ENCODE peak calls at places on chromosomes 5 and 9, in four cellular contexts. A is spleen, U is lower leg skin, B is foreskin keratinocyte. G is an unnamed sample.

GRCh38 chr5:89337-90286 is 2.4 kb upstream of the PLEKHG4B start:
- DNase-seq in A (no peak), U (peak), B (no peak), G (peak)

GRCh38 chr5:2266668-2267240 is 384.0 kb upstream of the IRX4 start:
- DNase-seq in A (no peak), U (peak), B (no peak), G (no peak)

GRCh38 chr9:4137755-4138154 is 162.1 kb downstream of the GLIS3 start:
- DNase-seq in A (no peak), U (no peak), B (peak), G (no peak)

GRCh38 chr5:91280942-91281269 is 102.2 kb downstream of the ARRDC3 start:
- DNase-seq in A (no peak), U (no peak), B (no peak), G (no peak)

GRCh38 chr5:135246923-135247795 is 151.9 kb downstream of the MACROH2A1 start:
- DNase-seq in A (peak), U (peak), B (peak), G (no peak)

GRCh38 chr5:14263700-14264099 is 120.6 kb downstream of the TRIO start:
- DNase-seq in A (no peak), U (no peak), B (peak), G (no peak)

GRCh38 chr9:129021091-129021490 is 7.0 kb downstream of the SH3GLB2 start:
- DNase-seq in A (peak), U (no peak), B (no peak), G (no peak)

GRCh38 chr9:135989722-135990467 is 28.7 kb upstream of the UBAC1 start:
- DNase-seq in A (peak), U (no peak), B (no peak), G (no peak)

GRCh38 chr9:137136261-137136925 is 2.6 kb upstream of the GRIN1 start:
- DNase-seq in A (no peak), U (no peak), B (no peak), G (no peak)

GRCh38 chr5:113776832-113777525 is 263.5 kb downstream of the YTHDC2 start:
- DNase-seq in A (no peak), U (no peak), B (no peak), G (no peak)

GRCh38 chr5:149938272-149938671 is 6.3 kb downstream of the PDE6A start:
- DNase-seq in A (no peak), U (no peak), B (peak), G (no peak)

GRCh38 chr9:76562511-76562911 is 103.5 kb downstream of the GCNT1 start:
- DNase-seq in A (no peak), U (no peak), B (no peak), G (no peak)

GRCh38 chr5:113025596-113025995 is 49.0 kb downstream of the DCP2 start:
- DNase-seq in A (no peak), U (no peak), B (no peak), G (no peak)

GRCh38 chr9:132478353-132478752 is 68.3 kb downstream of the CFAP77 start:
- DNase-seq in A (no peak), U (no peak), B (no peak), G (no peak)

GRCh38 chr9:117103711-117104110 is 311.1 kb downstream of the ASTN2 start:
- DNase-seq in A (no peak), U (no peak), B (no peak), G (no peak)

GRCh38 chr5:160467555-160468418 is 46.1 kb downstream of the PTTG1 start:
- DNase-seq in A (peak), U (peak), B (peak), G (peak)

GRCh38 chr9:121222524-121223171 is 21.0 kb upstream of the RAB14 start:
- DNase-seq in A (no peak), U (no peak), B (no peak), G (no peak)

GRCh38 chr5:31066655-31067328 is 126.7 kb upstream of the CDH6 start:
- DNase-seq in A (no peak), U (no peak), B (no peak), G (no peak)

GRCh38 chr5:44862808-44863207 is 54.1 kb downstream of the MRPS30 start:
- DNase-seq in A (no peak), U (no peak), B (no peak), G (no peak)

GRCh38 chr9:98124637-98125426 is 5.8 kb upstream of the TRIM14 start:
- DNase-seq in A (no peak), U (no peak), B (no peak), G (no peak)

GRCh38 chr5:91028518-91028956 is 354.6 kb downstream of the ARRDC3 start:
- DNase-seq in A (no peak), U (no peak), B (no peak), G (no peak)

GRCh38 chr9:114307323-114308250 is 15.3 kb upstream of the ORM1 start:
- DNase-seq in A (peak), U (peak), B (no peak), G (no peak)

GRCh38 chr9:109256381-109256780 is 64.5 kb downstream of the EPB41L4B start:
- DNase-seq in A (no peak), U (no peak), B (no peak), G (no peak)

GRCh38 chr5:59559323-59559722 is 334.2 kb downstream of the PDE4D start:
- DNase-seq in A (no peak), U (no peak), B (no peak), G (no peak)

GRCh38 chr9:111944467-111944866 is 47.9 kb downstream of the UGCG start:
- DNase-seq in A (no peak), U (no peak), B (no peak), G (no peak)

GRCh38 chr5:76689321-76690026 is 26.5 kb upstream of the F2R start:
- DNase-seq in A (no peak), U (no peak), B (peak), G (no peak)

GRCh38 chr9:121292051-121292450 is 24.1 kb downstream of the GSN start:
- DNase-seq in A (no peak), U (peak), B (no peak), G (no peak)

GRCh38 chr5:116546033-116546742 is 28.4 kb downstream of the SEMA6A start:
- DNase-seq in A (no peak), U (no peak), B (no peak), G (no peak)

GRCh38 chr9:74742792-74743389 is 144.8 kb downstream of the TRPM6 start:
- DNase-seq in A (no peak), U (no peak), B (no peak), G (peak)

GRCh38 chr5:69213513-69214215 is 21.0 kb upstream of the CDK7 start:
- DNase-seq in A (no peak), U (no peak), B (peak), G (no peak)

GRCh38 chr5:95261369-95262175 is 23.3 kb downstream of the MCTP1 start:
- DNase-seq in A (no peak), U (no peak), B (no peak), G (no peak)

GRCh38 chr5:84885479-84886258 is 501.0 kb upstream of the EDIL3 start:
- DNase-seq in A (no peak), U (no peak), B (peak), G (no peak)

GRCh38 chr5:113487411-113487778 is 858 bp downstream of the MCC start:
- DNase-seq in A (no peak), U (no peak), B (no peak), G (no peak)

GRCh38 chr5:1183424-1184162 is 17.8 kb upstream of the SLC6A19 start:
- DNase-seq in A (no peak), U (no peak), B (no peak), G (peak)

GRCh38 chr5:10600629-10601245 is 36.9 kb downstream of the ANKRD33B start:
- DNase-seq in A (no peak), U (no peak), B (peak), G (no peak)

GRCh38 chr5:149410721-149411432 is 31.8 kb upstream of the IL17B start:
- DNase-seq in A (no peak), U (no peak), B (no peak), G (peak)

GRCh38 chr5:67141644-67142043 is 55.0 kb downstream of the CD180 start:
- DNase-seq in A (no peak), U (no peak), B (no peak), G (no peak)

GRCh38 chr5:102955463-102955862 is 164.5 kb downstream of the GIN1 start:
- DNase-seq in A (no peak), U (no peak), B (no peak), G (no peak)

GRCh38 chr5:176768174-176768970 is 42.0 kb upstream of the UNC5A start:
- DNase-seq in A (peak), U (no peak), B (no peak), G (no peak)

GRCh38 chr5:176761755-176762154 is 48.6 kb upstream of the UNC5A start:
- DNase-seq in A (no peak), U (no peak), B (no peak), G (no peak)

GRCh38 chr5:176765687-176766086 is 44.7 kb upstream of the UNC5A start:
- DNase-seq in A (no peak), U (no peak), B (no peak), G (no peak)

GRCh38 chr5:176762489-176762888 is 47.9 kb upstream of the UNC5A start:
- DNase-seq in A (no peak), U (no peak), B (peak), G (no peak)
- TF ChIP-seq CTCF in A (no peak), U (no peak), B (no peak), G (no peak)

GRCh38 chr5:124264499-124264898 is 481.9 kb downstream of the ZNF608 start:
- DNase-seq in A (no peak), U (no peak), B (peak), G (no peak)
- TF ChIP-seq CTCF in A (no peak), U (no peak), B (no peak), G (no peak)

GRCh38 chr5:131167615-131168014 is 2.6 kb upstream of the HINT1 start:
- DNase-seq in A (no peak), U (no peak), B (no peak), G (no peak)

GRCh38 chr5:131163315-131164119 is 1.5 kb downstream of the HINT1 start:
- DNase-seq in A (no peak), U (no peak), B (no peak), G (no peak)

GRCh38 chr5:131169810-131170539 is 769 bp upstream of the LYRM7 start:
- DNase-seq in A (no peak), U (no peak), B (no peak), G (no peak)

GRCh38 chr5:131164161-131164930 is 710 bp downstream of the HINT1 start:
- DNase-seq in A (peak), U (peak), B (peak), G (peak)

GRCh38 chr5:131164931-131165727 is at the start of gene HINT1:
- DNase-seq in A (peak), U (peak), B (peak), G (peak)
- TF ChIP-seq CTCF in A (no peak), U (no peak), B (peak), G (no peak)

DNA sequence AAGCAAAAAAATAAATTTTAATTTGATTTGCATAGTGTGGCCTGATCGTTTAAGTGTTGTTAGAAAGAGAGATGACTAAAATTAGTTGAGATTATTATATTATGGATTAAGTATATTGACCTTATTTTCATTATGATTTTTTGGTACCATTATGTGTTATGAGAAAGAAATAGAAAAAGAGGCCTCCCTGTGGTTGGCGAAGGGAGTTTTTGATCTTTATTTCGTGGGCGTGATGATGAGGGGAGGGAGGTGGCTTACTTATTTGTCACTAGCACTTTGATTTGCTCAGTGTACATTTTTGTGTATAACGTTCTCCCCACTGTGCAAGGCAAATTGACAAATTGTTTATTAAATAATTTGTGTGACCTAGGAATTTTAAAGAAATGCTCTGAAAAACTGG is 2.8 kb downstream of the DAPK1 start:
- DNase-seq in A (no peak), U (no peak), B (no peak), G (no peak)
- TF ChIP-seq CTCF in A (no peak), U (no peak), B (peak), G (no peak)

GRCh38 chr5:79133657-79134451 is 22.2 kb downstream of the BHMT start:
- DNase-seq in A (no peak), U (peak), B (no peak), G (peak)
- TF ChIP-seq CTCF in A (peak), U (no peak), B (peak), G (no peak)

G was measured in glutamatergic neuron.